ENCODE peak calls at places on chromosome 11, in seven cellular contexts. F is thoracic aorta, T is EH, R is iPS-NIHi11, C is GM13976, K is NCI-H446 treated with DMSO at 0.1 percent for 48 hours, A is erythroblast. D is an unnamed sample.

GRCh38 chr11:68224606-68225005 is 11.5 kb upstream of the KMT5B start:
- DNase-seq in F (no peak), T (no peak), R (no peak), C (no peak), K (no peak), A (no peak), D (no peak)

GRCh38 chr11:355581-356458 is 13.5 kb upstream of the B4GALNT4 start:
- DNase-seq in F (peak), T (peak), R (peak), C (peak), K (no peak), A (peak), D (peak)

GRCh38 chr11:128271401-128271800 is 316.0 kb downstream of the ETS1 start:
- DNase-seq in F (no peak), T (no peak), R (no peak), C (no peak), K (no peak), A (no peak), D (no peak)

GRCh38 chr11:108562746-108563581 is 30.6 kb downstream of the EXPH5 start:
- DNase-seq in F (no peak), T (peak), R (no peak), C (no peak), K (no peak), A (no peak), D (no peak)

GRCh38 chr11:45305874-45306623 is 19.9 kb upstream of the SYT13 start:
- DNase-seq in F (no peak), T (no peak), R (no peak), C (no peak), K (no peak), A (no peak), D (no peak)

GRCh38 chr11:75492181-75492820 is 33.4 kb downstream of the GDPD5 start:
- DNase-seq in F (no peak), T (peak), R (peak), C (peak), K (no peak), A (no peak), D (peak)

GRCh38 chr11:40877256-40877655 is 582.2 kb downstream of the LRRC4C start:
- DNase-seq in F (no peak), T (no peak), R (no peak), C (no peak), K (no peak), A (no peak), D (no peak)

GRCh38 chr11:30749268-30749667 is 163.1 kb upstream of the MPPED2 start:
- DNase-seq in F (no peak), T (no peak), R (peak), C (no peak), K (no peak), A (no peak), D (no peak)

GRCh38 chr11:772429-773390 is 4.6 kb downstream of the GATD1 start:
- DNase-seq in F (no peak), T (no peak), R (no peak), C (no peak), K (no peak), A (no peak), D (no peak)

GRCh38 chr11:117618956-117619355 is 178.1 kb downstream of the DSCAML1 start:
- DNase-seq in F (no peak), T (no peak), R (peak), C (no peak), K (peak), A (no peak), D (no peak)

GRCh38 chr11:70104961-70105360 is 26.8 kb downstream of the ANO1 start:
- DNase-seq in F (no peak), T (no peak), R (no peak), C (no peak), K (no peak), A (no peak), D (no peak)

GRCh38 chr11:76823481-76824028 is 37.2 kb upstream of the ACER3 start:
- DNase-seq in F (no peak), T (peak), R (no peak), C (no peak), K (no peak), A (peak), D (no peak)

GRCh38 chr11:107648247-107648646 is 57.3 kb downstream of the ELMOD1 start:
- DNase-seq in F (no peak), T (no peak), R (peak), C (no peak), K (no peak), A (no peak), D (no peak)

GRCh38 chr11:70476669-70477068 is 78.3 kb downstream of the CTTN start:
- DNase-seq in F (no peak), T (no peak), R (no peak), C (no peak), K (no peak), A (no peak), D (no peak)

GRCh38 chr11:107218123-107219084 is 200.1 kb upstream of the GUCY1A2 start:
- DNase-seq in F (no peak), T (no peak), R (peak), C (no peak), K (no peak), A (no peak), D (no peak)

GRCh38 chr11:69351460-69351859 is 57.5 kb downstream of the MYEOV start:
- DNase-seq in F (no peak), T (peak), R (no peak), C (no peak), K (no peak), A (no peak), D (no peak)

GRCh38 chr11:79263001-79263400 is 177.8 kb downstream of the TENM4 start:
- DNase-seq in F (no peak), T (no peak), R (no peak), C (no peak), K (no peak), A (no peak), D (no peak)